ENCODE peak calls at places on chromosomes 7 and 10, in nine cellular contexts. K is IMR-90, D is fibroblast of the aortic adventitia, A is epithelial cell of proximal tubule, W is AG04450, P is OCI-LY7, N is hepatocyte, F is HAP-1, M is right cardiac atrium. R is an unnamed sample.

GRCh38 chr10:14838582-14839304 is 637 bp downstream of the HSPA14 start:
- DNase-seq in A (no peak), F (no peak), K (no peak), P (peak), M (peak), D (peak), W (no peak), N (peak), R (no peak)

GRCh38 chr7:48090095-48090805 is 1.2 kb downstream of the UPP1 start:
- DNase-seq in P (no peak), A (no peak), D (peak), M (peak), K (peak), F (no peak), W (no peak), N (peak), R (no peak)

GRCh38 chr7:46558482-46559193 is 637.6 kb upstream of the IGFBP3 start:
- DNase-seq in M (no peak), N (peak), F (no peak), K (peak), A (no peak), W (no peak), P (no peak), D (peak), R (peak)

GRCh38 chr10:68871105-68871711 is 29.9 kb upstream of the DDX50 start:
- DNase-seq in K (peak), F (peak), N (peak), A (peak), W (peak), P (no peak), M (no peak), D (peak), R (peak)

GRCh38 chr7:378041-378420 is 88.1 kb downstream of the FOXL3 start:
- DNase-seq in K (no peak), F (no peak), W (no peak), A (no peak), N (no peak), M (peak), P (no peak), D (no peak), R (no peak)

GRCh38 chr10:5411941-5412276 is 448 bp upstream of the NET1 start:
- DNase-seq in F (no peak), P (no peak), M (no peak), W (no peak), N (no peak), A (no peak), D (no peak), K (no peak), R (no peak)

GRCh38 chr10:28592953-28593352 is 60.0 kb downstream of the WAC start:
- DNase-seq in A (no peak), F (no peak), P (no peak), W (peak), K (peak), N (peak), D (peak), M (no peak), R (peak)

GRCh38 chr7:46945328-46945727 is 636.6 kb downstream of the TNS3 start:
- DNase-seq in K (no peak), A (no peak), P (no peak), N (no peak), F (no peak), D (peak), W (no peak), M (no peak), R (no peak)

GRCh38 chr10:35574924-35575352 is 30.2 kb upstream of the GJD4 start:
- DNase-seq in N (no peak), A (no peak), K (peak), F (no peak), P (no peak), D (peak), W (peak), M (no peak), R (peak)

GRCh38 chr10:1151071-1152033 is 95.2 kb downstream of the WDR37 start:
- DNase-seq in M (no peak), W (no peak), D (no peak), F (no peak), A (peak), K (peak), N (no peak), P (no peak), R (peak)

GRCh38 chr10:91573320-91573719 is 59.6 kb downstream of the PPP1R3C start:
- DNase-seq in P (no peak), A (no peak), N (no peak), D (no peak), F (no peak), M (no peak), K (no peak), W (no peak), R (no peak)

GRCh38 chr7:561631-562393 is 42.2 kb upstream of the PDGFA start:
- DNase-seq in K (no peak), W (no peak), D (no peak), P (no peak), F (no peak), N (no peak), M (peak), A (peak), R (peak)

GRCh38 chr7:131057015-131057518 is 270.6 kb upstream of the MKLN1 start:
- DNase-seq in A (peak), D (peak), M (no peak), F (no peak), K (peak), W (peak), P (peak), N (peak), R (peak)

GRCh38 chr10:64365663-64366062 is 844.5 kb downstream of the REEP3 start:
- DNase-seq in D (no peak), F (peak), N (no peak), A (no peak), P (no peak), M (no peak), W (no peak), K (no peak), R (no peak)

GRCh38 chr10:24889636-24890035 is 62.8 kb downstream of the PRTFDC1 start:
- DNase-seq in W (no peak), N (no peak), M (no peak), D (peak), K (no peak), F (no peak), P (no peak), A (no peak), R (no peak)

GRCh38 chr10:129756912-129757861 is 206.9 kb downstream of the EBF3 start:
- DNase-seq in N (no peak), A (peak), M (peak), D (peak), P (no peak), F (no peak), W (no peak), K (no peak), R (no peak)

GRCh38 chr10:90167174-90168064 is 466.0 kb downstream of the KIF20B start:
- DNase-seq in D (peak), K (peak), F (no peak), A (no peak), P (no peak), W (no peak), M (no peak), N (no peak), R (no peak)

GRCh38 chr10:51233337-51234100 is 159.2 kb downstream of the PRKG1 start:
- DNase-seq in A (no peak), F (no peak), N (no peak), M (no peak), K (peak), W (no peak), D (no peak), P (no peak), R (no peak)

GRCh38 chr7:29084832-29085231 is 61.5 kb downstream of the CPVL start:
- DNase-seq in N (no peak), M (no peak), A (no peak), F (no peak), K (no peak), W (no peak), P (no peak), D (no peak), R (no peak)

GRCh38 chr10:103870503-103870902 is 15.1 kb upstream of the SH3PXD2A start:
- DNase-seq in P (no peak), K (peak), F (no peak), N (no peak), D (peak), W (no peak), A (no peak), M (no peak), R (no peak)

GRCh38 chr10:112461029-112461887 is 14.2 kb downstream of the VTI1A start:
- DNase-seq in F (no peak), P (no peak), M (no peak), A (no peak), D (peak), K (peak), N (no peak), W (peak), R (peak)

GRCh38 chr7:144710791-144711190 is 125.1 kb downstream of the TPK1 start:
- DNase-seq in W (no peak), F (peak), N (no peak), D (no peak), A (no peak), P (no peak), M (no peak), K (no peak), R (no peak)

GRCh38 chr10:68212721-68213352 is 19.1 kb downstream of the ATOH7 start:
- DNase-seq in M (no peak), A (no peak), D (peak), P (peak), K (peak), N (peak), W (no peak), F (peak), R (no peak)

GRCh38 chr7:118870187-118870586 is 645.7 kb downstream of the ANKRD7 start:
- DNase-seq in D (no peak), M (peak), A (no peak), W (no peak), N (no peak), P (no peak), F (no peak), K (no peak), R (no peak)

DNA sequence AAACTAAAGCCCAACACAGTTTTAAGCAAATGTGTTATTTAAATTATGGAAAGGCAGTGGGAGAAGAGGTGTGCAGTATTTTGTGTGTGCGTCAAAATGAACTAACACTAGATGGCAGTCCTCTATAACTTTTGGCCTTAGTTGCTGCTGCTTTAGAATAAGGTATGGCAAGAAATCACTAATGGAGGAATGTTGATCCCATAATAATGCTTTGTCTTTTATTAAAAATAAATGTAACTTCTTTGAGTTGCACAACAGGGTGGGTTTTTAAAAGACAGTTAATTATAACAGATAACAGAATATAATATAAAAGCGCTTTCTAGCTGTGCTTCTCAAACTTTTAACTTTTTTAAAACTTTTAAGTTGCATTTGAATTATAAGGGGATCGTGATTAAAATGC is 56.4 kb downstream of the BBS9 start:
- DNase-seq in P (peak), A (no peak), M (no peak), D (peak), W (peak), K (peak), N (peak), F (peak), R (no peak)
- H3K4me3 ChIP-seq in P (no peak), A (no peak), M (no peak), D (no peak), W (no peak), K (no peak), N (no peak), F (no peak), R (no peak)

DNA sequence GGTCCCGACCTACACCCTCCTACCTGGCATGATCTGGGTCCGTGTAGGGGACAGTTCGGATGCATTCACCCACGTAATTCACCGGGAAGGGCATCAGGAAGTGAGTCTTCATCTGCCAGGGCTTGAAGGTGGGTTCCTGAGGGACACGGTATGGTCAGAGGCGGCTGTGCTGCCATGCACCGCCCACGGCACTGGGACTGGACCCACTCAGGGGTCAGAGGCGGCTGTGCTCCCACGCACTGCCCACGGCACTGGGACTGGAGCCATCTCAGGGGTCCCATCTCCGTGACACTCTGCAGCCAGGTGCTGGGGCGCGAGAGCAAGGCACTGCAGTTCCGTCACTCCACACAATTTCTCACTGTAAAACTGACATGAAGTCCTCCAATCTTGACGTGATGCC is 29.2 kb downstream of the PITRM1 start:
- DNase-seq in K (no peak), P (no peak), N (no peak), M (no peak), F (no peak), W (no peak), A (no peak), D (no peak), R (no peak)
- H3K4me3 ChIP-seq in K (no peak), P (no peak), N (no peak), M (no peak), F (no peak), W (no peak), A (no peak), D (no peak), R (no peak)

DNA sequence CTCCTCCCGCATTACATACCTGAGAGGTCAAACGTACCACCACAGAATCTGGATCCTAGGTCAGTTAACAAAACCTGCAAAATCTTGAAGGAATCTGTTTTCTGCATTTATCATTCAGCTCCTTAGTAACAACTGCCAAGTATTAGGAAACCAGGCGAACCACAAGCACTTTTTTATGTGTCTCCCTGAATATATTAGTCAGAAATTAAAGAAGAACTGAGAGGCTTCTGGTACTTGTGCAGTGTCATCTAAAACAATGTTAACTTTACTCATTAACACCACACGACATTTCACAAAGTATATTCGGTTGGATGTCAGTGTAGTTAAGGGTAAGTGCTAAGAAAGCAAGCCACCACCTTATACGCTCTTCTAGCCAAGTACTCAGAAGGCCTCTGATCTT is 2.5 kb downstream of the CCDC6 start:
- DNase-seq in M (no peak), P (no peak), F (no peak), W (no peak), D (peak), N (no peak), A (no peak), K (peak), R (no peak)
- H3K4me3 ChIP-seq in M (no peak), P (peak), F (peak), W (peak), D (peak), N (no peak), A (peak), K (no peak), R (no peak)

GRCh38 chr7:138699661-138700060 is 1.5 kb downstream of the SVOPL start:
- DNase-seq in P (no peak), A (no peak), K (no peak), W (no peak), F (no peak), N (no peak), D (no peak), M (no peak), R (no peak)

GRCh38 chr7:138698281-138698680 is 2.9 kb downstream of the SVOPL start:
- DNase-seq in A (no peak), N (no peak), M (no peak), F (no peak), P (no peak), D (no peak), W (no peak), K (no peak), R (no peak)

GRCh38 chr7:138695106-138695505 is 6.1 kb downstream of the SVOPL start:
- DNase-seq in W (no peak), K (no peak), N (no peak), F (no peak), M (no peak), P (no peak), D (no peak), A (no peak), R (no peak)

GRCh38 chr7:138701312-138701923 is at the start of gene SVOPL:
- DNase-seq in K (no peak), M (no peak), N (no peak), P (no peak), D (no peak), F (no peak), W (no peak), A (no peak), R (no peak)

GRCh38 chr7:138697535-138698182 is 3.5 kb downstream of the SVOPL start:
- DNase-seq in W (no peak), D (no peak), M (no peak), N (no peak), A (no peak), F (no peak), K (no peak), P (no peak), R (no peak)
- H3K4me3 ChIP-seq in W (no peak), D (no peak), M (no peak), N (no peak), A (no peak), F (no peak), K (no peak), P (no peak), R (no peak)

GRCh38 chr10:117549100-117549499 is 6.6 kb downstream of the EMX2 start:
- DNase-seq in A (no peak), W (no peak), M (no peak), N (no peak), F (no peak), K (no peak), P (no peak), D (no peak), R (no peak)

GRCh38 chr10:117551322-117552155 is 9.0 kb downstream of the EMX2 start:
- DNase-seq in A (no peak), M (no peak), P (no peak), F (peak), D (no peak), W (no peak), N (no peak), K (no peak), R (no peak)

GRCh38 chr10:117548191-117548668 is 5.7 kb downstream of the EMX2 start:
- DNase-seq in K (no peak), F (no peak), W (no peak), M (no peak), D (no peak), N (no peak), P (no peak), A (no peak), R (no peak)

GRCh38 chr10:117550599-117551321 is 8.2 kb downstream of the EMX2 start:
- DNase-seq in M (no peak), N (no peak), K (no peak), A (no peak), D (no peak), P (no peak), W (no peak), F (no peak), R (no peak)

GRCh38 chr10:117550042-117550441 is 7.5 kb downstream of the EMX2 start:
- DNase-seq in D (no peak), W (no peak), K (no peak), F (no peak), M (no peak), N (no peak), P (no peak), A (no peak), R (no peak)
- H3K4me3 ChIP-seq in D (no peak), W (no peak), K (no peak), F (no peak), M (no peak), N (no peak), P (no peak), A (peak), R (no peak)

GRCh38 chr7:2807455-2807845 is 36.7 kb downstream of the GNA12 start:
- DNase-seq in P (no peak), A (no peak), W (no peak), D (no peak), F (no peak), N (no peak), M (no peak), K (no peak), R (no peak)

GRCh38 chr7:2809903-2810628 is 34.0 kb downstream of the GNA12 start:
- DNase-seq in K (peak), W (no peak), A (no peak), P (no peak), F (no peak), N (no peak), M (no peak), D (no peak), R (no peak)

GRCh38 chr7:2808891-2809660 is 35.0 kb downstream of the GNA12 start:
- DNase-seq in N (no peak), P (no peak), W (no peak), M (no peak), D (no peak), A (no peak), K (no peak), F (no peak), R (no peak)

GRCh38 chr7:2806571-2806970 is 37.5 kb downstream of the GNA12 start:
- DNase-seq in K (no peak), D (no peak), W (no peak), F (no peak), A (no peak), N (no peak), M (no peak), P (no peak), R (no peak)

GRCh38 chr7:2807846-2808772 is 36.0 kb downstream of the GNA12 start:
- DNase-seq in M (no peak), W (no peak), D (no peak), N (no peak), K (peak), A (no peak), P (no peak), F (no peak), R (no peak)
- H3K4me3 ChIP-seq in M (no peak), W (no peak), D (no peak), N (no peak), K (no peak), A (no peak), P (no peak), F (no peak), R (no peak)

GRCh38 chr7:134768243-134768642 is 11.2 kb upstream of the CALD1 start:
- DNase-seq in M (no peak), W (no peak), D (no peak), F (no peak), A (no peak), P (no peak), N (no peak), K (no peak), R (no peak)
- H3K4me3 ChIP-seq in M (no peak), W (no peak), D (no peak), F (no peak), A (no peak), P (no peak), N (no peak), K (no peak), R (no peak)

DNA sequence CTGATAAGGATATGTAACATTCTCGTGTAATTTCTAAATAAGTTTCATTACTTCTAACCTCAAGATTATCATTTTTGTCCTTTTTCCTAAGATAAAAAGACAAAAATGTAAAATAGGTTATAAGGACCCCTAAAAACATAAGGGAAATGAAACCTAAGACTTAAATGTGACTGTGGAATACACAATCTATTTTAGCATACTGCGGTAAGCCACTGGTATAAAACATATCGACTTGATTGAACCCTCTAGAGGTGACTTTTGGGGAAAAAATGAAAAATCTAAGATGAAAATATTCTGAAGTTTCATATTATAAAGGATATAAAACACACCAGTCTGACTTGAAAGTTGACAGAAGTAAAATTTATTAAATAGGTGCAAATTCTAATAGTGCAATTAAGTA is 1.9 kb downstream of the NAMPT start:
- DNase-seq in P (no peak), W (no peak), K (no peak), D (no peak), F (no peak), A (no peak), M (no peak), N (no peak), R (no peak)
- H3K4me3 ChIP-seq in P (peak), W (peak), K (no peak), D (peak), F (no peak), A (peak), M (peak), N (peak), R (no peak)

GRCh38 chr7:141699860-141700259 is 2.1 kb downstream of the DENND11 start:
- DNase-seq in W (no peak), F (no peak), A (no peak), M (no peak), N (no peak), D (no peak), P (no peak), K (no peak), R (no peak)

GRCh38 chr7:141700848-141701371 is 1.1 kb downstream of the DENND11 start:
- DNase-seq in M (peak), P (peak), N (no peak), D (no peak), W (no peak), A (no peak), K (no peak), F (no peak), R (no peak)

GRCh38 chr7:141701489-141702046 is 398 bp downstream of the DENND11 start:
- DNase-seq in F (peak), W (no peak), P (peak), K (no peak), D (no peak), N (peak), A (no peak), M (peak), R (no peak)

GRCh38 chr7:141702047-141702567 is at the start of gene DENND11:
- DNase-seq in F (peak), M (peak), W (no peak), N (peak), K (peak), P (peak), D (peak), A (no peak), R (no peak)

GRCh38 chr7:141700291-141700847 is 1.6 kb downstream of the DENND11 start:
- DNase-seq in M (no peak), N (no peak), K (no peak), P (no peak), W (no peak), D (no peak), F (no peak), A (no peak), R (no peak)
- H3K4me3 ChIP-seq in M (peak), N (no peak), K (no peak), P (no peak), W (peak), D (peak), F (peak), A (peak), R (no peak)

R was measured in kidney epithelial cell.